ENCODE peak calls at places on chromosomes 7 and 10, in four cellular contexts. U, M, K and G are unnamed samples. For H3K9me3 and H3K4me1, the result is how much of the 10 kb centered on the place peaks cover.

GRCh38 chr7:126842451-126842850 is 410.3 kb downstream of the GRM8 start:
- DNase-seq in U (no peak), M (no peak), K (no peak), G (no peak)

GRCh38 chr10:77029684-77030407 is 607.8 kb downstream of the KCNMA1 start:
- DNase-seq in U (no peak), M (no peak), K (no peak), G (no peak)

GRCh38 chr7:151251328-151251925 is 2.9 kb upstream of the SMARCD3 start:
- DNase-seq in U (no peak), M (no peak), K (no peak), G (no peak)

GRCh38 chr7:16409777-16410176 is 11.6 kb downstream of the CRPPA start:
- DNase-seq in U (no peak), M (no peak), K (no peak), G (no peak)

GRCh38 chr10:78980815-78981214 is 88.0 kb upstream of the ZMIZ1 start:
- DNase-seq in U (no peak), M (no peak), K (no peak), G (no peak)

GRCh38 chr7:35736725-35737124 is 41.8 kb upstream of the HERPUD2 start:
- DNase-seq in U (peak), M (no peak), K (no peak), G (no peak)

GRCh38 chr10:113711142-113711541 is 31.4 kb downstream of the CASP7 start:
- DNase-seq in U (no peak), M (no peak), K (no peak), G (no peak)

GRCh38 chr7:80929619-80930018 is 10.8 kb upstream of the SEMA3C start:
- DNase-seq in U (no peak), M (no peak), K (no peak), G (no peak)

GRCh38 chr10:29746080-29746797 is 111.5 kb upstream of the SVIL start:
- DNase-seq in U (no peak), M (no peak), K (no peak), G (no peak)

GRCh38 chr7:119944601-119944972 is 328.4 kb upstream of the KCND2 start:
- DNase-seq in U (no peak), M (no peak), K (no peak), G (no peak)

GRCh38 chr7:47514818-47515217 is 67.1 kb downstream of the TNS3 start:
- DNase-seq in U (no peak), M (no peak), K (no peak), G (no peak)

GRCh38 chr10:79235765-79236755 is 111.2 kb upstream of the PPIF start:
- DNase-seq in U (no peak), M (no peak), K (no peak), G (no peak)

GRCh38 chr7:94223375-94224084 is 171.2 kb upstream of the COL1A2 start:
- DNase-seq in U (no peak), M (no peak), K (peak), G (peak)

GRCh38 chr7:387132-388022 is 97.4 kb downstream of the FOXL3 start:
- DNase-seq in U (no peak), M (no peak), K (no peak), G (no peak)

GRCh38 chr7:47578581-47579270 is 3.2 kb downstream of the TNS3 start:
- DNase-seq in U (peak), M (no peak), K (no peak), G (no peak)

GRCh38 chr10:71651953-71652352 is 67.6 kb downstream of the C10orf105 start:
- DNase-seq in U (no peak), M (no peak), K (no peak), G (no peak)

GRCh38 chr10:36336315-36336714 is 694.2 kb upstream of the FZD8 start:
- DNase-seq in U (no peak), M (no peak), K (no peak), G (no peak)

GRCh38 chr10:33706191-33706590 is 371.7 kb upstream of the NRP1 start:
- DNase-seq in U (no peak), M (no peak), K (no peak), G (no peak)

GRCh38 chr7:150430465-150431085 is 19.9 kb upstream of the GIMAP8 start:
- DNase-seq in U (no peak), M (no peak), K (no peak), G (no peak)

GRCh38 chr10:42623929-42624328 is 14.4 kb downstream of the ZNF33B start:
- DNase-seq in U (no peak), M (no peak), K (no peak), G (no peak)

GRCh38 chr10:63671317-63671937 is 150.2 kb downstream of the REEP3 start:
- DNase-seq in U (no peak), M (no peak), K (no peak), G (peak)

GRCh38 chr10:101085846-101086245 is 24.1 kb downstream of the KAZALD1 start:
- DNase-seq in U (no peak), M (no peak), K (no peak), G (no peak)

GRCh38 chr7:156841497-156841896 is 51.5 kb downstream of the LMBR1 start:
- DNase-seq in U (no peak), M (no peak), K (no peak), G (no peak)

GRCh38 chr7:133484135-133484534 is 231.3 kb downstream of the EXOC4 start:
- DNase-seq in U (no peak), M (no peak), K (no peak), G (no peak)

GRCh38 chr10:44982114-44982460 is 3.5 kb upstream of the DEPP1 start:
- DNase-seq in U (no peak), M (no peak), K (no peak), G (no peak)

GRCh38 chr7:126657599-126658358 is 595.0 kb downstream of the GRM8 start:
- DNase-seq in U (peak), M (peak), K (no peak), G (no peak)

GRCh38 chr10:1550291-1550595 is 187.1 kb downstream of the ADARB2 start:
- DNase-seq in U (no peak), M (no peak), K (no peak), G (no peak)

GRCh38 chr10:112307631-112308502 is 24.7 kb downstream of the TECTB start:
- DNase-seq in U (peak), M (no peak), K (peak), G (peak)

DNA sequence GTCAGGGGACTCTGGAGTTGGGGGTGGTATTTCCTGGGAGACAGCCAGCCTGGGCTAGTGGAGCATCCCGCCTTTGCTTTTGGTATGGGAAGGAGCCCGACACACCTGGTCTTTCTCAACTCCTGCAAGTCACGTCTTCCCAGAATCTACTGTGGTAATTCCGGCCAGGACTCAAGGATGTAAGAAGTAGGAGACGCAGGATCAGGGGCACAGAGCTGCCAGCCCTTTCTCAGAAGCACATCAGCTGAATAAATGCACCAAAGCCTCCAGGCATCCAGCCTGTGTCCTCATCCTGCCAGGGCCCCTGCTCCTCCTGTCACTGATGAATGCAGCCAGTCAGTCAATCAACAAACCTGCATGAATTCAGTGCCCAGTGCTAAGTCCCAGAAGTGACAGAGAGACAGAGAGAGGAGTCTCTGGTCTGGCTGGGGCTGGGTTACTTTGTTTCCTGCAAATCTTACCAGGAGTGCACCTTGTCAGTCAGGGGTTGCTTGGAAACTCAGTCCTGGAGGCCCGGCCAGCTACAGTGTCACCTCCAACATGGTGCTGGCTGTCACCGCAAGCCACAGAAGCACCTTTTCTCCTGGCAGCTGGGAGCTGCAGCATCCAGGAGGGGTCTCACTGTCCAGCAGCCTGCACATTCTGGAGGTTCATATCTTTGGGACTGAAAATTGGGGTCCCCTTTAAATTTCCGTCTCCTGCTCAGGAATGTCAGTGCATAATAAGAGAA is 101.8 kb downstream of the PTPRE start:
- DNase-seq in U (no peak), M (no peak), K (no peak), G (no peak)
- TF ChIP-seq SUZ12 in U (no peak), M (no peak), K (no peak), G (no peak)

DNA sequence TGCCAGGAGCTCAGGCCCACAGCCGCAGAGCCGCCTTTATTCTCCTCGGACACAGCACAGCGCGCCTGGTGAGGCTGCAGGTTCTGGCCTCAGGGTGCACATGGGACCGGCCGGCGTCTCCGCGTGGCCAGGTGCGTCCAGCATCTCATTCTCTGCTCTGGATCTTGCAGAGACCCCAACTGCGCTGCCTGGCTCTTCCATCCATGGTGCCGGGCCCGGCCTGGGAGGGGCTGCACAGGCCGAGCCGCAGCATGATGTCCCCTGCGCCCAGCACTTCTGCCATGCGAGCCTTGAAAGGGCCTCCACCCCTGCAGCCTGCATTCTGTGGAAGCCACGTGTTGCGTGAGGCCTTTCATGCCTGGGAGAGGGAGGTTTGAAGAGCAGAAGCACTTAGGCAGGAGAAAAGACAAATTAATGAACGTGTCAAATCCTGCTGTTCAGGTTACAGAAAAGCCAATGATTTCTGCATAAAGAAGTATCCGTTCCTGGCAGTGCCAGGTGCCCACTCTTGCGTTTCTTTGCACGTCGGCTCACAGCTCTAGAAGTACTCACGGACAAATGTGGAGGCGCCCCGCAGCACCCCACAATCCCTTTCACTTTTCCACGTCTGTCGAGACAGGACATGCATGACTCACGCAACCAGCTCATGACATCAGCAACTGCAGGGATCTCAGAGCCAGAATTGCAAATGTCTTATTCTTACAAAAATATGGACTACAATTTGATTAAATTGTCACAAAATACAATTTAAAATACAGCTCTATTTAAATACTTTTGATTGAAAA is 571.4 kb downstream of the DNAJB6 start:
- DNase-seq in U (no peak), M (no peak), K (no peak), G (no peak)
- H3K9me3 ChIP-seq in U (under half), M (under half), K (under half), G (under half)

DNA sequence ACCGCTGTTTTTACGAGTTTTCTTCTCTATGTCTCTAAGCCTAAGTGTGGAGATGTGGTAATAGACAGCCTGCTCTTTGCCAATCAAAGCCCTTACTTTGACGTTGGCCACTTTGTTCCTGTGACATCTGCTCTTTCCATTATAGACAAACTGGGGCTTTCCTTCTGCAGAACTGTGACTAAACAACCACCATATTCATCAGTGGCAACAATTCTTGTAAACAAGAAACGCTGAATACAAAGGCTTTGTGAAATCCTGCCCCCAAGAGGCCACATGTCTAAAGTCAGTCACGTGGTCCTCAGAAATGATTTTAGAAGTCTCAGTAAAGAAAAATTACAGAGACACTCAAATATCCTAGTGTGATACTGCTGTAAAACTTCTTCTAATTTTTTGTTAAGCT is 59.6 kb upstream of the CAPZA2 start:
- DNase-seq in U (peak), M (no peak), K (no peak), G (no peak)
- H3K4me1 ChIP-seq in U (half or more), M (under half), K (under half), G (under half)

DNA sequence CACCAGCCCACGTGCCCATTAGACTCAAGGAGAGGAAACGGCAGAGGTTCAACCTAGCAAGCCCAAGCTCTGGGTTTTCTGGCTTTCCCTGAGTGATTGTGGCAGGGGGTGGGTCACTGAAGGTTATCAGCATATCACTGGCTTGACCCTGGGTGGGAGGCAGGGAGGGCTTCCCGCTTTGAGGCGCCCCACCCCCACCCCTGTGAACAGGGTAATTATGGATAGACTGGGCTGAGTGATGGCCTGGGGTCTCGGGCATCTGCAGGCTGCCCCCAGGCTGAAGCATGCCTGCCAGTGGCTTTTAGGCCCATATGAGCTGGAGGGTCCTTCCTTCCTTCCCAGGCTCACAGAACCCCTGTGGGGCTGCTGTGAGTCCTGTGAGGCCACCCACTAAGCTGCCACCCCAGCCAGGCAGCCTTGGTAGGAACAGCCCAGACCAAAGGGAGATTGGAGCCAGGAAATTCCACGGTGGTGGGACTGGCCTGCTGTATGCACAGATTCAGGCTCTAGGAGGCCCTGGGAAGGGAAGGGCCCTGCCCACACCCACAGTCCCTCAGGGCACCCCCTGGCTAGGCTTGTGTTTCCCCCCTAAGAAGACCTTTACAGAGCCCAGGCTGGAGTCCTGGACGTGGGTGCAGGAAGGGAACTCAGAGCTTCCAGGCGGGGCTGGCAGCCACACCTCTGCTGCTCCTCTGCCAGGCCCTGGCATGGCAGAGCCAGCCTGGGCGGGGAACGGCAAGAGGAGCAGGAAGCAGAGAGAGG is 33.2 kb downstream of the GPRIN2 start:
- DNase-seq in U (no peak), M (no peak), K (no peak), G (no peak)
- TF ChIP-seq SUZ12 in U (no peak), M (no peak), K (no peak), G (no peak)

GRCh38 chr10:6346621-6347020 is 143.9 kb downstream of the PFKFB3 start:
- DNase-seq in U (no peak), M (no peak), K (no peak), G (no peak)
- H3K9me3 ChIP-seq in U (under half), M (under half), K (under half), G (under half)

GRCh38 chr7:106069471-106070200 is 42.5 kb downstream of the SYPL1 start:
- DNase-seq in U (no peak), M (no peak), K (no peak), G (no peak)

GRCh38 chr7:106067678-106068077 is 44.4 kb downstream of the SYPL1 start:
- DNase-seq in U (no peak), M (no peak), K (no peak), G (no peak)

GRCh38 chr7:106068538-106068961 is 43.6 kb downstream of the SYPL1 start:
- DNase-seq in U (no peak), M (no peak), K (no peak), G (no peak)

GRCh38 chr7:106070201-106070551 is 41.9 kb downstream of the SYPL1 start:
- DNase-seq in U (no peak), M (no peak), K (no peak), G (no peak)

DNA sequence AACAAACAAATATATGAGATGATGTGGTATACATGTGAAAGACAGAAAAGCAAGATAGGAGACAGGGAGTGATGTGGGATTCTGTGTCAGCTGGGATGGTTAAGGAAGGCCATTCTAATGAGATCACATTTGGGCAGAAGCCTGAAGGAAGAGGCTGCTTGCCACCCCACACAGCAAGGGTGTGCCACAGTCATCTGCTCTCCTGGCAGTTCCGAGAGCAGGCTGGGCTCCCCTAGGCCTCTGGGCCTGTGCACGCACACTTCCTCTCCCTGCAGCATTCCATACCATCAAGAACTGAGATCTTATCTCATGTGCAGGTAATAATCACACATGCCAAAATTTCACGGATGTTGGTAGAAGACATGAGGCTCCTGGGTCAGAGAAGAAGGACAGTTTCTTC is 43.1 kb downstream of the SYPL1 start:
- DNase-seq in U (no peak), M (no peak), K (no peak), G (no peak)
- H3K4me1 ChIP-seq in U (half or more), M (half or more), K (under half), G (under half)